ENCODE peak calls at places on chromosome 15, in four cellular contexts. One of them, this sample, is unnamed.

GRCh38 chr15:70792171-70792573 is 28.8 kb upstream of the UACA start:
- DNase-seq in stimulated activated CD4-positive, alpha-beta T cell treated with anti-CD3 and anti-CD28 coated beads, Interleukin-15, amount 100 ng/mL, for 48 hours: no peak
- DNase-seq in putamen: no peak
- DNase-seq in progenitor cell of endocrine pancreas: no peak
- DNase-seq in this sample: no peak

GRCh38 chr15:26891448-26891881 is 24.6 kb downstream of the GABRA5 start:
- DNase-seq in stimulated activated CD4-positive, alpha-beta T cell treated with anti-CD3 and anti-CD28 coated beads, Interleukin-15, amount 100 ng/mL, for 48 hours: peak
- DNase-seq in progenitor cell of endocrine pancreas: peak
- DNase-seq in putamen: peak
- DNase-seq in this sample: peak

GRCh38 chr15:66415321-66415720 is 28.6 kb downstream of the MAP2K1 start:
- DNase-seq in putamen: no peak
- DNase-seq in stimulated activated CD4-positive, alpha-beta T cell treated with anti-CD3 and anti-CD28 coated beads, Interleukin-15, amount 100 ng/mL, for 48 hours: no peak
- DNase-seq in progenitor cell of endocrine pancreas: no peak
- DNase-seq in this sample: no peak

GRCh38 chr15:38145671-38146111 is 106.9 kb upstream of the SPRED1 start:
- DNase-seq in progenitor cell of endocrine pancreas: no peak
- DNase-seq in putamen: peak
- DNase-seq in stimulated activated CD4-positive, alpha-beta T cell treated with anti-CD3 and anti-CD28 coated beads, Interleukin-15, amount 100 ng/mL, for 48 hours: no peak
- DNase-seq in this sample: peak

GRCh38 chr15:29904731-29905417 is 82.6 kb upstream of the TJP1 start:
- DNase-seq in stimulated activated CD4-positive, alpha-beta T cell treated with anti-CD3 and anti-CD28 coated beads, Interleukin-15, amount 100 ng/mL, for 48 hours: no peak
- DNase-seq in putamen: no peak
- DNase-seq in progenitor cell of endocrine pancreas: no peak
- DNase-seq in this sample: no peak

GRCh38 chr15:89307046-89307587 is 27.5 kb downstream of the POLG start:
- DNase-seq in progenitor cell of endocrine pancreas: no peak
- DNase-seq in putamen: peak
- DNase-seq in stimulated activated CD4-positive, alpha-beta T cell treated with anti-CD3 and anti-CD28 coated beads, Interleukin-15, amount 100 ng/mL, for 48 hours: no peak
- DNase-seq in this sample: no peak

GRCh38 chr15:89652131-89652530 is 3.1 kb downstream of the KIF7 start:
- DNase-seq in stimulated activated CD4-positive, alpha-beta T cell treated with anti-CD3 and anti-CD28 coated beads, Interleukin-15, amount 100 ng/mL, for 48 hours: no peak
- DNase-seq in putamen: no peak
- DNase-seq in progenitor cell of endocrine pancreas: no peak
- DNase-seq in this sample: no peak

GRCh38 chr15:81182746-81183402 is 13.8 kb upstream of the IL16 start:
- DNase-seq in progenitor cell of endocrine pancreas: no peak
- DNase-seq in putamen: no peak
- DNase-seq in stimulated activated CD4-positive, alpha-beta T cell treated with anti-CD3 and anti-CD28 coated beads, Interleukin-15, amount 100 ng/mL, for 48 hours: no peak
- DNase-seq in this sample: no peak

GRCh38 chr15:86591994-86592746 is 512.5 kb downstream of the AGBL1 start:
- DNase-seq in progenitor cell of endocrine pancreas: no peak
- DNase-seq in stimulated activated CD4-positive, alpha-beta T cell treated with anti-CD3 and anti-CD28 coated beads, Interleukin-15, amount 100 ng/mL, for 48 hours: no peak
- DNase-seq in putamen: no peak
- DNase-seq in this sample: no peak

GRCh38 chr15:53976844-53977392 is 1.3 kb upstream of the UNC13C start:
- DNase-seq in progenitor cell of endocrine pancreas: peak
- DNase-seq in stimulated activated CD4-positive, alpha-beta T cell treated with anti-CD3 and anti-CD28 coated beads, Interleukin-15, amount 100 ng/mL, for 48 hours: no peak
- DNase-seq in putamen: no peak
- DNase-seq in this sample: no peak

GRCh38 chr15:52800852-52801747 is 11.0 kb upstream of the ONECUT1 start:
- DNase-seq in stimulated activated CD4-positive, alpha-beta T cell treated with anti-CD3 and anti-CD28 coated beads, Interleukin-15, amount 100 ng/mL, for 48 hours: no peak
- DNase-seq in putamen: no peak
- DNase-seq in progenitor cell of endocrine pancreas: no peak
- DNase-seq in this sample: no peak

GRCh38 chr15:85867250-85867649 is 72.5 kb upstream of the KLHL25 start:
- DNase-seq in stimulated activated CD4-positive, alpha-beta T cell treated with anti-CD3 and anti-CD28 coated beads, Interleukin-15, amount 100 ng/mL, for 48 hours: no peak
- DNase-seq in putamen: no peak
- DNase-seq in progenitor cell of endocrine pancreas: no peak
- DNase-seq in this sample: no peak

GRCh38 chr15:88204584-88204983 is 52.0 kb downstream of the NTRK3 start:
- DNase-seq in stimulated activated CD4-positive, alpha-beta T cell treated with anti-CD3 and anti-CD28 coated beads, Interleukin-15, amount 100 ng/mL, for 48 hours: no peak
- DNase-seq in progenitor cell of endocrine pancreas: no peak
- DNase-seq in putamen: no peak
- DNase-seq in this sample: no peak

GRCh38 chr15:45429974-45430792 is 51.8 kb upstream of the GATM start:
- DNase-seq in stimulated activated CD4-positive, alpha-beta T cell treated with anti-CD3 and anti-CD28 coated beads, Interleukin-15, amount 100 ng/mL, for 48 hours: peak
- DNase-seq in putamen: no peak
- DNase-seq in progenitor cell of endocrine pancreas: peak
- DNase-seq in this sample: no peak